ENCODE peak calls at places on chromosomes 4 and X, in nine cellular contexts. T is body of pancreas, W is fibroblast of the aortic adventitia, Z is stomach, H is tibial nerve, C is tibial artery, N is GM10248, B is cardiac muscle cell, D is HFFc6. M is an unnamed sample.

GRCh38 chr4:23614284-23614892 is 275.5 kb downstream of the PPARGC1A start:
- DNase-seq in T (peak; percentile 17), W (peak; percentile 21), Z (no peak), H (no peak), C (no peak), N (peak; percentile 5), B (peak; percentile 42), D (no peak), M (no peak)

GRCh38 chrX:80139564-80139963 is 125.0 kb downstream of the TBX22 start:
- DNase-seq in T (no peak), W (no peak), Z (no peak), H (no peak), C (no peak), N (no peak), B (no peak), D (no peak), M (no peak)

GRCh38 chr4:2434420-2434819 is 15.7 kb downstream of the CFAP99 start:
- DNase-seq in T (no peak), W (no peak), Z (no peak), H (no peak), C (no peak), N (no peak), B (no peak), D (no peak), M (no peak)

GRCh38 chr4:187183351-187183750 is 459.7 kb upstream of the FAT1 start:
- DNase-seq in T (no peak), W (no peak), Z (no peak), H (no peak), C (no peak), N (no peak), B (no peak), D (no peak), M (no peak)

GRCh38 chr4:160450861-160451260 is 1348.0 kb downstream of the RAPGEF2 start:
- DNase-seq in T (no peak), W (no peak), Z (no peak), H (no peak), C (no peak), N (no peak), B (no peak), D (no peak), M (no peak)

GRCh38 chrX:132483523-132483922 is 5.3 kb downstream of the MBNL3 start:
- DNase-seq in T (no peak), W (no peak), Z (no peak), H (no peak), C (no peak), N (no peak), B (no peak), D (no peak), M (no peak)

GRCh38 chrX:23792861-23793553 is 10.0 kb downstream of the SAT1 start:
- DNase-seq in T (no peak), W (no peak), Z (no peak), H (no peak), C (no peak), N (no peak), B (no peak), D (no peak), M (no peak)

GRCh38 chr4:154456889-154457288 is 34.7 kb downstream of the DCHS2 start:
- DNase-seq in T (no peak), W (no peak), Z (no peak), H (no peak), C (no peak), N (no peak), B (no peak), D (no peak), M (no peak)

GRCh38 chr4:6308890-6309643 is 39.4 kb downstream of the WFS1 start:
- DNase-seq in T (no peak), W (no peak), Z (peak; percentile 34), H (no peak), C (no peak), N (no peak), B (peak; percentile 16), D (no peak), M (no peak)

GRCh38 chrX:57481514-57481913 is 110.3 kb upstream of the ZXDB start:
- DNase-seq in T (no peak), W (no peak), Z (no peak), H (no peak), C (no peak), N (no peak), B (no peak), D (no peak), M (no peak)

GRCh38 chr4:113823291-113823659 is 61.7 kb upstream of the CAMK2D start:
- DNase-seq in T (no peak), W (no peak), Z (no peak), H (no peak), C (no peak), N (peak; percentile 26), B (no peak), D (no peak), M (no peak)

GRCh38 chrX:101485212-101486064 is at the start of gene ARMCX4:
- DNase-seq in T (peak; percentile 68), W (peak; percentile 39), Z (peak; percentile 58), H (peak; percentile 13), C (peak; percentile 67), N (no peak), B (peak; percentile 66), D (peak; percentile 35), M (peak; percentile 34)

GRCh38 chrX:130874751-130875150 is 28.3 kb downstream of the ENOX2 start:
- DNase-seq in T (no peak), W (peak; percentile 39), Z (no peak), H (no peak), C (no peak), N (no peak), B (no peak), D (peak; percentile 20), M (no peak)

DNA sequence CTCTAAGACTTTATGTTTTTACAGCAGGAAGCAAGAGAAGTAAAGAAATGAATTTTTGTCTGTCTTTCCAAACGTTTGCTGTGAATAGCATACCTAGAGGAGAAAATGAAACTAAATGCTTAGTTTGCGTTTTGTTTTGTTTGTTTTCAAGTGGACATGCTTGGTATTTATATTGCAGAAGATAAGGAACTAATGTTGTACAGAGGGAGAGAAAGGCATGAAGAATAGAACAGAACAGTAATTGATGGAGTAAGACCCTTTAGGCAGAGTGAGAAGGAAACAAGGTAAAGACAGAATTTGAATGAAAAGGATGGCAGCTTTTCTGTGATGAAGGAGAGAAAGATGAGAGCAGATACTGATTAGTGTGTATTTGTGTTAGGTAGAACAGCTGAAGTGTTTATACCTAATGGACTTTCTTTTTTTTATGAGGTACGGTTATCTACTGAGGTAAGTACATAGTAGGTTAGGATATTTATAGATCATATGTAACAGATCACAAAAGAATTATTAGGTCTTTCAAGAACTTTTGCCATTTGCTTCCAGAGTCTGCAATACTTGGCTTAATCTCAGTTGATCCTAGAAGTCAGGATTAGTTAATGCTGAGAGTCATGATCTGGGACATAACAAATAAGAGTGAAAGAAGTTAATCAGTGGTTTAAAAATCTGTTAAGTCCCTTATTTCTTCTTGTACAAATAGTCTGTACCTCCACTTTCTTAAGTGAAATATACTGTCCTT is 36.9 kb downstream of the FABP2 start:
- DNase-seq in T (no peak), W (peak; percentile 33), Z (no peak), H (no peak), C (no peak), N (no peak), B (peak; percentile 36), D (peak; percentile 30), M (no peak)
- TF ChIP-seq CTCF in T (peak; percentile 48), W (peak; percentile 20), Z (peak; percentile 52), H (no peak), C (no peak), N (no peak), B (no peak), D (peak; percentile 37), M (peak; percentile 30)

DNA sequence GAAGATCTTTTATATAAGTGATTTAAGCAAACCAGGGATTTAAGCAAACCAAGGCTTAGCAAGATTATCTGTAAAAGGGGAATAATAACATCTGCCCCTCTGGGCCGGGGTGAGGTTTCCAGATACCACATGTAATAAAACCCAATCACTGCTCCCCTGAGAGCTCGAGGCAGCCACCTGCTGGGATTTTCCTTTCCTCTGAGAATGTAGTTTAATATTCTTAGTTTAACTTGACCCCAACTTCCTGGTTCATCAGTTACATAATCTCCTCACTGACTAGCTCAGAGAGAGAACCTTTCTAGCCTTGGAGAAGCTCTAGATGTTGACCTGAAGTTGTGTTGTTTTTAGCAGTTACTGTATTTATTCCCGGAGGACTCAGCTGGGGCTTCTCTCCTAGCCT is 322.4 kb downstream of the ARHGAP10 start:
- DNase-seq in T (no peak), W (no peak), Z (no peak), H (no peak), C (no peak), N (no peak), B (no peak), D (no peak), M (no peak)
- TF ChIP-seq CTCF in T (no peak), W (no peak), Z (no peak), H (no peak), C (no peak), N (no peak), B (no peak), D (no peak), M (no peak)

GRCh38 chrX:1147641-1148515 is 64.6 kb downstream of the CRLF2 start:
- DNase-seq in T (no peak), W (no peak), Z (no peak), H (no peak), C (peak; percentile 51), N (no peak), B (no peak), D (no peak), M (no peak)

GRCh38 chrX:1153940-1154339 is 58.5 kb downstream of the CRLF2 start:
- DNase-seq in T (no peak), W (no peak), Z (no peak), H (no peak), C (no peak), N (no peak), B (no peak), D (peak; percentile 84), M (no peak)

GRCh38 chrX:1150569-1151347 is 61.7 kb downstream of the CRLF2 start:
- DNase-seq in T (no peak), W (no peak), Z (no peak), H (no peak), C (peak; percentile 34), N (no peak), B (no peak), D (no peak), M (no peak)

GRCh38 chrX:1152090-1152489 is 60.4 kb downstream of the CRLF2 start:
- DNase-seq in T (no peak), W (no peak), Z (no peak), H (no peak), C (peak; percentile 60), N (no peak), B (no peak), D (no peak), M (no peak)

GRCh38 chrX:1151378-1152077 is 60.9 kb downstream of the CRLF2 start:
- DNase-seq in T (no peak), W (no peak), Z (no peak), H (no peak), C (no peak), N (no peak), B (no peak), D (no peak), M (no peak)
- TF ChIP-seq CTCF in T (no peak), W (no peak), Z (no peak), H (no peak), C (no peak), N (no peak), B (no peak), D (no peak), M (no peak)

DNA sequence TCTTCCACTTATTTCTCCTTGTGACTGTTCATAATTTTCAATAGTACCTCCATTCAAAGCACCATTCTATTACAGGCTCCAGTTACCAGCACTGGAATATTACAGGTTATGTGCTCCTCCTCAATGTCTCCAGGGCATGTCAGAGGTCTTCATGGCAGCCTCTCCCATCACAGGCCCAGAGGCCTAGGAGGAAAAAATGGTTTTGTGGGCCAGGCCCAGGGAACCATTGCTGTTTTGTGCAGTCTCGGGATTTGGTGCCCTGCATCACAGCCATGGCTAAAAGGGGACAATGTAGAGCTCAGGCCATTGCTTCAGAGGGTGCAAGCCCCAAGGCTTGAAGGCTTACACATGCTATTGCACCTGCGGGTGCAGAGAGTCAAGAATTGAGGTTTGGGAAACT is 7.2 kb upstream of the PNMA3 start:
- DNase-seq in T (no peak), W (no peak), Z (no peak), H (no peak), C (no peak), N (no peak), B (no peak), D (no peak), M (no peak)
- TF ChIP-seq CTCF in T (no peak), W (no peak), Z (no peak), H (no peak), C (no peak), N (no peak), B (no peak), D (no peak), M (no peak)